ENCODE peak calls at places on chromosomes 13 and 19, in nine cellular contexts. S is cardiac fibroblast; D is fibroblast of lung; Z is type B pancreatic cell; B is psoas muscle; W is heart left ventricle; Y is CD8-positive, alpha-beta T cell; U is heart right ventricle; E is ovary. J is an unnamed sample.

GRCh38 chr13:44244288-44244687 is 129.3 kb upstream of the SERP2 start:
- DNase-seq in S (peak), D (peak), Z (no peak), B (no peak), W (no peak), Y (no peak), U (no peak), E (no peak), J (no peak)

GRCh38 chr13:32878172-32878571 is 138.1 kb upstream of the KL start:
- DNase-seq in S (no peak), D (peak), Z (no peak), B (no peak), W (no peak), Y (no peak), U (no peak), E (no peak), J (peak)

GRCh38 chr13:67440240-67440639 is 210.1 kb upstream of the PCDH9 start:
- DNase-seq in S (no peak), D (no peak), Z (no peak), B (no peak), W (no peak), Y (no peak), U (no peak), E (no peak), J (no peak)

GRCh38 chr13:86085890-86086289 is 286.7 kb upstream of the SLITRK6 start:
- DNase-seq in S (no peak), D (no peak), Z (no peak), B (no peak), W (no peak), Y (no peak), U (no peak), E (no peak), J (no peak)

GRCh38 chr13:101179021-101179420 is 237.3 kb downstream of the NALCN start:
- DNase-seq in S (no peak), D (no peak), Z (no peak), B (no peak), W (no peak), Y (no peak), U (no peak), E (no peak), J (no peak)

GRCh38 chr19:45687599-45687998 is 4.2 kb downstream of the SNRPD2 start:
- DNase-seq in S (no peak), D (no peak), Z (no peak), B (no peak), W (no peak), Y (no peak), U (no peak), E (no peak), J (no peak)

GRCh38 chr13:36282818-36283432 is 14.7 kb downstream of the CCDC169 start:
- DNase-seq in S (peak), D (peak), Z (no peak), B (no peak), W (no peak), Y (no peak), U (no peak), E (no peak), J (peak)

GRCh38 chr13:109955598-109955997 is 169.2 kb upstream of the IRS2 start:
- DNase-seq in S (peak), D (peak), Z (no peak), B (no peak), W (no peak), Y (no peak), U (no peak), E (no peak), J (peak)

GRCh38 chr19:29485293-29485692 is 40.5 kb upstream of the VSTM2B start:
- DNase-seq in S (no peak), D (no peak), Z (no peak), B (no peak), W (no peak), Y (no peak), U (no peak), E (peak), J (no peak)

GRCh38 chr13:80469841-80470378 is 129.0 kb upstream of the SPRY2 start:
- DNase-seq in S (peak), D (peak), Z (no peak), B (peak), W (peak), Y (no peak), U (peak), E (no peak), J (peak)

GRCh38 chr19:15466851-15467733 is 2.7 kb upstream of the RASAL3 start:
- DNase-seq in S (peak), D (peak), Z (no peak), B (no peak), W (no peak), Y (peak), U (no peak), E (no peak), J (peak)

GRCh38 chr13:26300140-26300539 is 46.2 kb downstream of the CDK8 start:
- DNase-seq in S (peak), D (peak), Z (no peak), B (no peak), W (no peak), Y (no peak), U (no peak), E (no peak), J (peak)

GRCh38 chr13:25232937-25233515 is 54.3 kb downstream of the MTMR6 start:
- DNase-seq in S (peak), D (peak), Z (no peak), B (no peak), W (no peak), Y (no peak), U (no peak), E (no peak), J (peak)

GRCh38 chr13:33918199-33918932 is 100.4 kb downstream of the RFC3 start:
- DNase-seq in S (peak), D (peak), Z (no peak), B (peak), W (no peak), Y (no peak), U (no peak), E (no peak), J (peak)

DNA sequence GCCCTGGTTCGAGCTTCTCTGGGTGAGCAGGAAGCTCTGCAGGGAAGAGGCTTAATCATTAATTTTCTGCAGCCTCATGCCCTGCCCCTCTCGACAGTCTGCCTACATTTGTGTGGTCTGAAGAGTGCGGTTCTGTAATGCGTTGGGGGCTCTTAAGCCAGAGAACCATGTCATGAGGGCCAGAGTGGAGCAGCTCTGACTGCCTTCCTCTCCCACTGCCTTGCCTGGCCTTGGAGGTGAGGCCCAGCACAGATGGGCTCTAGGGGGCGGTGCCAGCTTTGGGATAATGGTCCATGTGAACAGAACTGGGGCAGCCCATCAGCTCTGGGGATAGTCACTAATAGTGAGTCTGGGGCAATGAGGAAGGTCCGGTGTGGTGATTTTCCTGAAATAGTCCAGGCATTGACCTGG is 5.7 kb downstream of the FGF9 start:
- DNase-seq in S (no peak), D (no peak), Z (no peak), B (peak), W (peak), Y (peak), U (no peak), E (no peak), J (no peak)
- TF ChIP-seq CTCF in S (no peak), D (peak), Z (peak), B (no peak), W (peak), Y (no peak), U (no peak), E (no peak), J (no peak)

GRCh38 chr19:58518261-58519086 is 1.1 kb downstream of the ZBTB45 start:
- DNase-seq in S (no peak), D (no peak), Z (no peak), B (no peak), W (no peak), Y (no peak), U (no peak), E (no peak), J (no peak)

GRCh38 chr19:58519355-58520256 is at the start of gene ZBTB45:
- DNase-seq in S (peak), D (peak), Z (peak), B (peak), W (peak), Y (peak), U (peak), E (peak), J (peak)

GRCh38 chr19:58520257-58520599 is 618 bp upstream of the ZBTB45 start:
- DNase-seq in S (no peak), D (no peak), Z (no peak), B (no peak), W (no peak), Y (no peak), U (no peak), E (no peak), J (no peak)

GRCh38 chr19:58516964-58517833 is 2.4 kb downstream of the ZBTB45 start:
- DNase-seq in S (no peak), D (no peak), Z (no peak), B (no peak), W (no peak), Y (no peak), U (no peak), E (no peak), J (no peak)

GRCh38 chr19:58519087-58519354 is 589 bp downstream of the ZBTB45 start:
- DNase-seq in S (peak), D (peak), Z (peak), B (peak), W (peak), Y (peak), U (peak), E (peak), J (peak)
- TF ChIP-seq CTCF in S (peak), D (peak), Z (peak), B (peak), W (peak), Y (no peak), U (peak), E (no peak), J (peak)

GRCh38 chr19:19122902-19123301 is 15.4 kb downstream of the TMEM161A start:
- DNase-seq in S (no peak), D (no peak), Z (no peak), B (no peak), W (no peak), Y (no peak), U (no peak), E (no peak), J (no peak)
- TF ChIP-seq CTCF in S (no peak), D (no peak), Z (no peak), B (no peak), W (no peak), Y (no peak), U (no peak), E (no peak), J (no peak)

GRCh38 chr13:102774210-102774560 is 599 bp upstream of the TEX30 start:
- DNase-seq in S (no peak), D (no peak), Z (no peak), B (peak), W (no peak), Y (no peak), U (peak), E (no peak), J (no peak)

GRCh38 chr13:102771298-102772041 is 2.1 kb downstream of the TEX30 start:
- DNase-seq in S (no peak), D (no peak), Z (no peak), B (no peak), W (no peak), Y (no peak), U (no peak), E (no peak), J (no peak)

GRCh38 chr13:102772042-102772425 is 1.6 kb downstream of the TEX30 start:
- DNase-seq in S (no peak), D (no peak), Z (no peak), B (no peak), W (no peak), Y (no peak), U (no peak), E (no peak), J (no peak)

GRCh38 chr13:102774596-102775375 is 1.2 kb upstream of the TEX30 start:
- DNase-seq in S (no peak), D (no peak), Z (no peak), B (no peak), W (no peak), Y (no peak), U (no peak), E (no peak), J (no peak)

GRCh38 chr13:102773441-102774209 is at the start of gene TEX30:
- DNase-seq in S (peak), D (peak), Z (peak), B (peak), W (peak), Y (peak), U (peak), E (peak), J (peak)
- TF ChIP-seq CTCF in S (no peak), D (no peak), Z (peak), B (no peak), W (no peak), Y (no peak), U (no peak), E (no peak), J (peak)

GRCh38 chr19:40254714-40255418 is 28.4 kb upstream of the CCNP start:
- DNase-seq in S (no peak), D (no peak), Z (no peak), B (no peak), W (no peak), Y (no peak), U (no peak), E (no peak), J (no peak)

GRCh38 chr19:40256511-40256910 is 28.6 kb downstream of the AKT2 start:
- DNase-seq in S (no peak), D (no peak), Z (no peak), B (no peak), W (no peak), Y (no peak), U (no peak), E (no peak), J (no peak)

GRCh38 chr19:40253611-40254092 is 27.2 kb upstream of the CCNP start:
- DNase-seq in S (no peak), D (no peak), Z (no peak), B (no peak), W (no peak), Y (no peak), U (no peak), E (no peak), J (no peak)

GRCh38 chr19:40257096-40257517 is 28.0 kb downstream of the AKT2 start:
- DNase-seq in S (no peak), D (no peak), Z (no peak), B (peak), W (peak), Y (no peak), U (peak), E (no peak), J (no peak)

GRCh38 chr19:40255619-40256166 is 29.2 kb upstream of the CCNP start:
- DNase-seq in S (no peak), D (no peak), Z (no peak), B (no peak), W (no peak), Y (no peak), U (no peak), E (no peak), J (no peak)
- TF ChIP-seq CTCF in S (no peak), D (no peak), Z (no peak), B (no peak), W (no peak), Y (no peak), U (no peak), E (no peak), J (no peak)

DNA sequence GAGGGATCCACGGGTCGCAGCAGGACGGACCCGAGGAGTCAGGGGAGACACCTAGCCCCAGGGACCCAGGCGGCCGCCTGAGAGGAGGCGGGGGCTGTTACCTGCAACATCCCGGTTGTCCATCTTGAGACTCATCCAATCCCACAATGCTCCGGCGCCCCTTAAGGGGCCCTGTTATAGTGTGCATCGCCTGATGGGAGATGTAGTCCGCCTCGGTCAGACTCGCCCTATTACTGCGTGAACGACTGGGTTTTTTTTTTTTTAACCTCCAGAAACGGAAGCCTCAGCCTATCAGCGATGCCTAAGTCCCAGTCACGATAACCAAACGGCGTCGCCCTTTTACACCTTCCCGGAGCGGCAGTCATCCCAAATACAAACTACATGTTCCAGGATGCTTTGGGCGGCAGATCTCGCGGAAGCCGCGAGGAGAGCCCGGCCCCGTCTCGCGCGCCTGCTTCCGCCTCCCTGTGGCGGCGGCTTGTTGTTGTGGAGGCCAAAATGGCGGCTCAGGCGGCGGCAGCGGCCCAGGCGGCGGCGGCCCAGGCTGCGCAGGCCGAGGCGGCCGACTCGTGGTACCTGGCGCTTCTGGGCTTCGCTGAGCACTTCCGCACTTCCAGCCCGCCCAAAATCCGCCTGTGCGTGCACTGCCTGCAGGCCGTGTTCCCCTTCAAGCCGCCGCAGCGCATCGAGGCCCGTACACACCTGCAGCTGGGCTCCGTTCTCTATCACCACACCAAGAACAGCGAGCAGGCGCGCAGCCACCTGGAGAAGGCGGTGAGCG is at the start of the genes MAU2 and SUGP1:
- DNase-seq in S (peak), D (peak), Z (peak), B (peak), W (peak), Y (peak), U (peak), E (peak), J (peak)
- TF ChIP-seq CTCF in S (peak), D (no peak), Z (peak), B (peak), W (peak), Y (no peak), U (peak), E (peak), J (peak)

GRCh38 chr19:2253106-2254051 is 2.8 kb downstream of the JSRP1 start:
- DNase-seq in S (no peak), D (no peak), Z (peak), B (no peak), W (no peak), Y (peak), U (no peak), E (no peak), J (no peak)
- TF ChIP-seq CTCF in S (no peak), D (peak), Z (peak), B (no peak), W (no peak), Y (peak), U (peak), E (no peak), J (peak)

DNA sequence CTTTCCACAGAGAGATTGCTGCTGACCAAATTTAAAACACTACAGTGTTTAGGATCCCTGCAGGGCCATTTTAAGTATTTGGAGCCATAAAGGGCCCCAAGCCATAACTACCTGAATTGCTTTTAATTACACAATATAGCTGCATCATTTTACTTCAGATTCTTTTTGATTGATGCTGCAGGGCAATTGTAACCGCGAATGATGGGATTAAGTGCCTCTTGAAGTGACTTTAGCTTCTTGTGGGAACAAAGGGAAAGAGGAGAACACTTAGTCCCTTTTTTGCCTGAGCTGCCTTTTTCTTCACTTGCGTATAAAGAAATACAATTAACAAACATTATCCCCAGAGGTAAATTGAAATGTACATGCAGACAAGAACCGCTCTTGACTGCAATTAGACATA is 228.5 kb downstream of the ZIC5 start:
- DNase-seq in S (no peak), D (no peak), Z (no peak), B (no peak), W (no peak), Y (no peak), U (no peak), E (no peak), J (no peak)
- TF ChIP-seq CTCF in S (no peak), D (no peak), Z (no peak), B (no peak), W (no peak), Y (no peak), U (no peak), E (no peak), J (no peak)

GRCh38 chr19:50602935-50603334 is 34.7 kb upstream of the LRRC4B start:
- DNase-seq in S (no peak), D (no peak), Z (no peak), B (no peak), W (no peak), Y (no peak), U (no peak), E (no peak), J (no peak)

GRCh38 chr19:50602496-50602895 is 34.3 kb upstream of the LRRC4B start:
- DNase-seq in S (no peak), D (no peak), Z (no peak), B (no peak), W (no peak), Y (no peak), U (no peak), E (no peak), J (no peak)

GRCh38 chr19:50607388-50607787 is 32.3 kb downstream of the SYT3 start:
- DNase-seq in S (no peak), D (no peak), Z (no peak), B (no peak), W (no peak), Y (no peak), U (no peak), E (no peak), J (no peak)

GRCh38 chr19:50601407-50602088 is 33.3 kb upstream of the LRRC4B start:
- DNase-seq in S (peak), D (no peak), Z (no peak), B (no peak), W (no peak), Y (no peak), U (no peak), E (no peak), J (no peak)

DNA sequence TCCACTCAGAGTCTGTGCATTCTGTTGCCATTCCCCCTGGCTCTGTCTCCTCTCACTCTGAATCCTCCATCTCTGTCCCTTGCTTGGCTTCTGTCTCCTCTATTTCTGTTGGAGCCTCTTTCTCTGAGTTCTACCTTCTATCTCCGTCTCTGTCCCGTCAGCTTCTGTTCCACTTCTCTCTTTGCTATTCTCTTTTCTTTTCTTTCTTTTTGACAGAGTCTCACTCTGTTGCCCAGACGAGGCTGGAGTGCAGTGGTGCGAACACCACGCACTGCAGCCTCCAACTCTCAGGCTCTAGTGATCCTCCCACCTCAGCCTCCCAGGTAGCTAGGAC is 33.8 kb upstream of the LRRC4B start:
- DNase-seq in S (no peak), D (no peak), Z (no peak), B (no peak), W (no peak), Y (no peak), U (no peak), E (no peak), J (no peak)
- TF ChIP-seq CTCF in S (no peak), D (no peak), Z (no peak), B (no peak), W (no peak), Y (no peak), U (no peak), E (no peak), J (no peak)

J was measured in fibroblast of the aortic adventitia.